ENCODE peak calls at places on chromosomes 1 and 21, in five cellular contexts. N is H54, Y is stomach, J is heart left ventricle, E is HCT116. U is an unnamed sample.

GRCh38 chr21:32131960-32132359 is 146.9 kb downstream of the MIS18A start:
- DNase-seq in N (peak), Y (no peak), J (no peak), E (no peak), U (no peak)

GRCh38 chr21:45114475-45114874 is 40.1 kb downstream of the ADARB1 start:
- DNase-seq in N (no peak), Y (no peak), J (no peak), E (no peak), U (no peak)

GRCh38 chr1:55063562-55063942 is 24.2 kb downstream of the PCSK9 start:
- DNase-seq in N (no peak), Y (no peak), J (no peak), E (no peak), U (peak)

GRCh38 chr1:7989762-7990428 is 28.4 kb downstream of the PARK7 start:
- DNase-seq in N (no peak), Y (no peak), J (no peak), E (no peak), U (no peak)

GRCh38 chr1:66253330-66253921 is 280.5 kb upstream of the SGIP1 start:
- DNase-seq in N (no peak), Y (no peak), J (peak), E (peak), U (peak)

GRCh38 chr1:114009393-114009792 is 30.1 kb downstream of the OLFML3 start:
- DNase-seq in N (no peak), Y (no peak), J (no peak), E (no peak), U (no peak)

GRCh38 chr1:81458186-81458585 is 342.5 kb upstream of the ADGRL2 start:
- DNase-seq in N (no peak), Y (no peak), J (no peak), E (no peak), U (no peak)

GRCh38 chr1:200891774-200892157 is 2.9 kb upstream of the INAVA start:
- DNase-seq in N (no peak), Y (no peak), J (no peak), E (no peak), U (no peak)

GRCh38 chr21:41957991-41958766 is 4.4 kb upstream of the C2CD2 start:
- DNase-seq in N (peak), Y (peak), J (peak), E (peak), U (no peak)

GRCh38 chr1:234725177-234726132 is 115.5 kb upstream of the IRF2BP2 start:
- DNase-seq in N (no peak), Y (peak), J (peak), E (no peak), U (peak)

GRCh38 chr21:31553926-31554325 is 105.6 kb upstream of the SOD1 start:
- DNase-seq in N (no peak), Y (no peak), J (no peak), E (no peak), U (no peak)

GRCh38 chr1:9724706-9725476 is 73.4 kb downstream of the PIK3CD start:
- DNase-seq in N (peak), Y (peak), J (no peak), E (peak), U (no peak)

GRCh38 chr1:95041491-95042165 is 31.1 kb downstream of the ALG14 start:
- DNase-seq in N (peak), Y (peak), J (peak), E (peak), U (peak)

GRCh38 chr1:64042331-64043100 is 160.9 kb upstream of the UBE2U start:
- DNase-seq in N (peak), Y (peak), J (peak), E (no peak), U (peak)

GRCh38 chr21:34647552-34647951 is 21.2 kb upstream of the CLIC6 start:
- DNase-seq in N (no peak), Y (peak), J (no peak), E (no peak), U (no peak)

GRCh38 chr1:216119600-216119999 is 303.6 kb downstream of the USH2A start:
- DNase-seq in N (no peak), Y (no peak), J (no peak), E (peak), U (no peak)

GRCh38 chr1:28744184-28744583 is 7.4 kb downstream of the YTHDF2 start:
- DNase-seq in N (no peak), Y (no peak), J (no peak), E (no peak), U (no peak)

GRCh38 chr1:25875154-25875855 is at the start of gene PAQR7:
- DNase-seq in N (no peak), Y (peak), J (peak), E (no peak), U (peak)

DNA sequence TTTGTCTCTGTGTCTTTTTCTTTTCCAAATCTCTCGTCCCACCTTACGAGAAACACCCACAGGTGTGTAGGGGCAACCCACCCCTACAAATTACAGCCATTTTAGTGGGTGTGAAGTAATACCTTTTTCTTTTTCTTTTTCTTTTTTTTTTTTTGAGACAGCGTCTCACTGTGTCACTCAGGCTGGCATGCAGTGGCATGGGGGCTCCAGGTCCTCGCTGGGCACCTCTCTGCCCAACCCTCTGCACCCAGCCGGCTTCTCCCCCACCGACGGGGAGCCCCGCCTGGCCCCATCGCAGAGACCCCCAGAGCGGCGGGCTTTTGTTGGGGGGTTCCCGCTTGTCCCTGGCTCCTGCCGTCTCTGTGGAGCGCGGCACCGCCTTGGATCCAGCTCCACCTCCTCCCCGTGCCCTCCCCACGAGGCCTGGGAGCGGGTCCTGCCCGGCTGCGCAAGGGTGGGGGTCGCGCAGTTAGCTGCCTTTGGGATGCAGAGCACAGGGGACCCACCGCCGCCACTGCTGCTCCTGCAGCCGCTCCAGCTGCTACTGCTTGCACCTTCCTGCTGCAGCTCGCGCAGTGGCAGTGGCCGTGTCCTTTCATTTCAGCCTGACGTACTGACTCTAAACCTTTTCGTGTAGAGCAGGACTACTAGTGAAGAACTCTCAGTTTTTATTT is 10.9 kb upstream of the NVL start:
- DNase-seq in N (no peak), Y (peak), J (no peak), E (no peak), U (no peak)
- TF ChIP-seq POLR2A in N (no peak), Y (no peak), J (no peak), E (no peak), U (no peak)

GRCh38 chr1:53946252-53947171 is at the start of gene LRRC42:
- DNase-seq in N (no peak), Y (no peak), J (no peak), E (no peak), U (no peak)
- TF ChIP-seq POLR2A in N (peak), Y (no peak), J (no peak), E (no peak), U (peak)

DNA sequence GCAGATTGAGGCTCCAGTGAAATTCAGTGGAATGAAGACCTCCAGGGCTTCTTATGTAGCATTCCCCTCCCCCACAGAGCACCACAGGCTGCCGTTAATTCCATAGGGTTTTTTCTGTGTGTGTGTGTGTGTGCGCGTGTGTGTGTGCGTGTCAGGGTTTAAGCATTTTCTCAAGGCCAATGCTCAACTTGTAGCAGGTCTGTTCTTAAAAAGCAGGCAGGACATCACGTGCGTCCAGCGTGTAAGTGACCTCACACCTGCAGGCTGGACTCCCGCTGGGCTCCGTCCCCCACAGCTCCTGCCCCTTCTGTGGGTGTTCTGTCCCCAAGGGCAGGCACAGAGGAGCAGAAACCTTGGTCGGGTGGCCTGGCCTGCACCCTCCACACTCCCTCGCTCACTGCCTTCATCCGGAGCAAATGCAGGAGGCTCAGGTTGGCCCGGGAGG is 5.3 kb downstream of the PRDM16 start:
- DNase-seq in N (no peak), Y (peak), J (no peak), E (no peak), U (no peak)
- TF ChIP-seq POLR2A in N (no peak), Y (no peak), J (no peak), E (no peak), U (no peak)

DNA sequence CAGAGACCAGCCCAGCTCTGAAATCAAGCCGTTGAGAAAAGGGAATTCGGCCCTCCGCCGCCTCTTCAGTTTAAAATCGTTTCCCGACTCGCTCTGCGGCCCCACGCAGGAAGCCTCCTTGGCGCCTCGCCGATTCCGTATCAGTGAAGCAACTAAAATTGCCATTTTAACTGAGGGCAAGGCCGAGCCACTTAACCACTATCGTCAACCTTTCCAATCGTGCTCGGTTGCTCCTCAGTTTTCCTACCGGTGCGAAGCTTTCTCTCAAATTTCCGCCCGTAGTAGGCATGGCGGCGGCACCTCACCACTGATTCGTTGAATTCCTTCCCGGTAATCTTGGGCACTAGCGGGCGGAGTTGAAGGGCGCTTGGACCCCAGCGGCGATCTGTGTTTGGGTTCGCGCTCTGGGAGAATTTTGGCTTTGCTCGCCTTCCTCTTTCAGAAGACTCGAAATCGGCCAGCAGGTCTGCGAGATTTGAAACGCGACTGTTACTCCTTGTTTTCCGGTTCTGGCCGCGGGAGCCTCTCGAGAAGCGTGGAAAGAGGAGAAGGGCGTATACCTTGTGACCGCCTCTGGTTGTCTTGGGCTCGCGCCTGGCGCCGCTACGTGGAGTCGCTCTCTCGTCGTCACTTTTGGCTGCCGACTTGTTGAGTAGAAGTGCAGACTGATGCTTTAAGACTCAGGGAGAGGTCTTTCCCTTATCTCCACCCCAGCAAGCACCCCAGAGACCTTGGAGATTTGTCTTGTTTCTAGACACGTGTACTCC is at the start of the genes CENPL and DARS2:
- DNase-seq in N (peak), Y (peak), J (peak), E (peak), U (peak)
- TF ChIP-seq POLR2A in N (peak), Y (no peak), J (no peak), E (peak), U (peak)

GRCh38 chr1:212412374-212412773 is 2.3 kb downstream of the PACC1 start:
- DNase-seq in N (no peak), Y (no peak), J (no peak), E (no peak), U (no peak)

GRCh38 chr1:212413902-212414327 is 771 bp downstream of the PACC1 start:
- DNase-seq in N (no peak), Y (no peak), J (no peak), E (no peak), U (no peak)

GRCh38 chr1:212410231-212410825 is 4.4 kb downstream of the PACC1 start:
- DNase-seq in N (no peak), Y (no peak), J (no peak), E (no peak), U (no peak)

GRCh38 chr1:212415107-212415841 is 588 bp upstream of the PACC1 start:
- DNase-seq in N (no peak), Y (no peak), J (no peak), E (no peak), U (no peak)

GRCh38 chr1:212414328-212415106 is at the start of gene PACC1:
- DNase-seq in N (peak), Y (peak), J (peak), E (peak), U (peak)
- TF ChIP-seq POLR2A in N (peak), Y (no peak), J (no peak), E (peak), U (peak)